ENCODE peak calls at places on chromosomes 11 and 22, in seven cellular contexts. E is breast epithelium, D is fibroblast of the aortic adventitia, N is lung, S is neural progenitor cell, P is AG09309, T is activated B cell treated with CpG ODN at 0.5 μM for 24 hours. C is an unnamed sample.

GRCh38 chr11:2943711-2944118 is 14.5 kb upstream of the PHLDA2 start:
- DNase-seq in E (no peak), D (no peak), N (no peak), S (no peak), P (no peak), T (no peak), C (no peak)

GRCh38 chr11:84316866-84317560 is 1030.8 kb upstream of the CCDC90B start:
- DNase-seq in E (no peak), D (peak), N (no peak), S (peak), P (peak), T (no peak), C (no peak)

GRCh38 chr11:9315078-9315688 is 790 bp upstream of the TMEM41B start:
- DNase-seq in E (no peak), D (no peak), N (no peak), S (peak), P (no peak), T (no peak), C (no peak)

GRCh38 chr11:34264266-34265110 is 93.3 kb downstream of the ABTB2 start:
- DNase-seq in E (no peak), D (peak), N (no peak), S (no peak), P (no peak), T (no peak), C (no peak)

GRCh38 chr22:48217596-48217995 is 1455.1 kb downstream of the TBC1D22A start:
- DNase-seq in E (no peak), D (no peak), N (peak), S (no peak), P (no peak), T (no peak), C (no peak)

GRCh38 chr11:112315057-112315720 is 54.5 kb upstream of the PLET1 start:
- DNase-seq in E (no peak), D (no peak), N (no peak), S (no peak), P (no peak), T (no peak), C (no peak)

GRCh38 chr11:19814421-19814820 is 101.8 kb downstream of the NAV2 start:
- DNase-seq in E (no peak), D (no peak), N (no peak), S (no peak), P (no peak), T (no peak), C (no peak)

GRCh38 chr11:30120045-30120589 is 103.3 kb upstream of the KCNA4 start:
- DNase-seq in E (no peak), D (no peak), N (no peak), S (no peak), P (no peak), T (no peak), C (no peak)

DNA sequence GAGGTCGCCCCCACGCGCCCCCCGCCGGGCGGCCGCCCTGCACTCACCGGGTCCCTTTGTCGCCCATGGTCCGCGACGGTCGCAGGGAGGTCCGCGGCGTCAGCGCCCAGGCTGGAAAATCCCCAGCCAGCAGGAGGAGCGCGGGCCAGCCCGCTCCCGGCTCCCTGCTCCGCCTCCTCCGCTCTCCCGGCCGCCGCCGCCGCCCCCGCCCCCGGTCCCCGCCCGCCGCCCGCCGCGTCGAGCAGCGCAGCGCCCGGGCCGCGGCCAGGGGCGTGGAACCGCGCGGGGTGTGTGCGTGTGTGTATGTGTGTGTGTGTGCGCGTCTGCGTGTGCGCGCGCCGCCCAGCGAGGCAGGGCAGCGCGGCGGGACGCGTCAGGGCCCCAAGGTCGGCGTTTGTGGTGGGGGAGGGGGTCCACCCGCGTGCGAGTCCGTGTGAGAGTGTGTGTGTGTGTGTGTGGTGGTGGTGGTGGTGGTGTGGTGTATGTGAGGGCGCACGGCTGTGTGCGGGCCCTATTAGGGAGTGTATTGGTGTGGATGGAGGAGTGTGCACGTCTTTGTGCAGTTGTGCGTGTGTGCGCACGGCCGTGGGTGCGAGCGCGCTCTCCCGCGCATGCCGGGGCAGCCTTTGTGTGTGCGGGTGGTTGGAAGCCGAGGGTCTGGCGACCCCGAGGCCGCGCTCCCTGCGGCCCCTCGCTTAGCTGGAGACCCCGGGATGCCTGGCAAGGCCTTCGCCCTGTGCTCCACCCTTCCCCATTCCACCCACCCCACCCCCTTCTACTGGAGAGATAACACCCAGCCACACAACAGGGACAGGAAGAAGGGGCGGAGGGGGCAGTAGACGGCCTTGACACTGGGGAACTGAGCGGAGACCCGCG is at the start of gene ARRB1:
- DNase-seq in E (no peak), D (peak), N (no peak), S (peak), P (no peak), T (peak), C (no peak)
- TF ChIP-seq CTCF in E (no peak), D (no peak), N (no peak), S (peak), P (no peak), T (no peak), C (no peak)

GRCh38 chr22:19723165-19723989 is at the start of gene GP1BB:
- DNase-seq in E (no peak), D (no peak), N (no peak), S (peak), P (no peak), T (peak), C (no peak)
- TF ChIP-seq CTCF in E (no peak), D (no peak), N (no peak), S (no peak), P (no peak), T (no peak), C (no peak)

GRCh38 chr22:30866811-30867271 is 101.7 kb downstream of the MORC2 start:
- DNase-seq in E (no peak), D (no peak), N (no peak), S (peak), P (no peak), T (no peak), C (no peak)
- TF ChIP-seq CTCF in E (no peak), D (no peak), N (no peak), S (peak), P (no peak), T (no peak), C (no peak)

GRCh38 chr11:122559734-122560382 is 95.7 kb upstream of the UBASH3B start:
- DNase-seq in E (no peak), D (peak), N (no peak), S (peak), P (no peak), T (no peak), C (no peak)

DNA sequence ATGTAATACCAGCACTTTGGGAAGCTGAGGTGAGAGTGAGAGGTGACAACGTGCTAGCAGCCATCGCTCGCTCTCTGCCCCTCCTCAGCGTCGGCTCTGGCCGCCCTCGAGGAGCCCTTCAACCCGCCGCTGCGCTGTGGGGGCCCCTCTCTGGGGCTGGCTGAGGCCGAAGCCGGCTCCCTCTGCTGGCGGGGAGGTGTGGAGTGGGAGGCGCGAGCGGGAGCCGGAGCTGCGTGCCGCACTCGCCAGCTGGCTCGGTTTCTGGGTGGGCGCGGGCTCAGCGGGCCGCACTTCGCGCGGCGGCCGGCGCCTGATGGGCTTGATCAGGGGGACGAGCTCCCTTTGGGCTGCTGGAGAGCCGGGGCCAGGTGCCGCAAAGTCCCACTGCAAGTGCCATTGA is 98.9 kb upstream of the UBASH3B start:
- DNase-seq in E (no peak), D (peak), N (no peak), S (peak), P (no peak), T (no peak), C (no peak)
- TF ChIP-seq CTCF in E (no peak), D (peak), N (no peak), S (peak), P (no peak), T (no peak), C (peak)

GRCh38 chr22:28802595-28803087 is 2.3 kb upstream of the XBP1 start:
- DNase-seq in E (no peak), D (no peak), N (no peak), S (no peak), P (no peak), T (no peak), C (no peak)
- TF ChIP-seq CTCF in E (no peak), D (no peak), N (no peak), S (no peak), P (no peak), T (no peak), C (no peak)

GRCh38 chr11:36431429-36432092 is 78.5 kb downstream of the TRAF6 start:
- DNase-seq in E (no peak), D (peak), N (peak), S (peak), P (peak), T (no peak), C (peak)
- TF ChIP-seq CTCF in E (no peak), D (peak), N (no peak), S (no peak), P (peak), T (no peak), C (peak)